ENCODE peak calls at places on chromosome 16, in five cellular contexts. L is IMR-90, A is A549, S is uterus, E is sigmoid colon. U is an unnamed sample. For H3K4me1, the result is how much of the 10 kb centered on the place peaks cover.

GRCh38 chr16:6682142-6682811 is 650.4 kb upstream of the RBFOX1 start:
- DNase-seq in L (no peak), A (peak), S (no peak), E (no peak), U (no peak)

GRCh38 chr16:83214671-83215070 is 587.9 kb downstream of the CDH13 start:
- DNase-seq in L (peak), A (no peak), S (no peak), E (no peak), U (no peak)

GRCh38 chr16:30636599-30636998 is 14.2 kb upstream of the PRR14 start:
- DNase-seq in L (no peak), A (no peak), S (no peak), E (no peak), U (no peak)

GRCh38 chr16:54284319-54284930 is 2.2 kb downstream of the IRX3 start:
- DNase-seq in L (no peak), A (no peak), S (no peak), E (no peak), U (no peak)

GRCh38 chr16:28609631-28610594 is at the start of gene SULT1A1:
- DNase-seq in L (no peak), A (no peak), S (no peak), E (peak), U (peak)

GRCh38 chr16:66576306-66576705 is 3.0 kb upstream of the CMTM2 start:
- DNase-seq in L (no peak), A (no peak), S (no peak), E (no peak), U (peak)

GRCh38 chr16:23694707-23695373 is 16.2 kb downstream of the PLK1 start:
- DNase-seq in L (peak), A (no peak), S (no peak), E (no peak), U (no peak)

GRCh38 chr16:51084074-51084928 is 66.8 kb downstream of the SALL1 start:
- DNase-seq in L (no peak), A (no peak), S (no peak), E (no peak), U (no peak)

GRCh38 chr16:49513040-49513439 is 139.4 kb downstream of the C16orf78 start:
- DNase-seq in L (no peak), A (peak), S (no peak), E (no peak), U (no peak)

GRCh38 chr16:55568151-55568693 is 1.7 kb downstream of the CAPNS2 start:
- DNase-seq in L (no peak), A (no peak), S (no peak), E (no peak), U (no peak)

GRCh38 chr16:20866161-20866772 is 33.9 kb downstream of the DCUN1D3 start:
- DNase-seq in L (peak), A (peak), S (no peak), E (peak), U (no peak)

GRCh38 chr16:55775857-55776256 is 57.0 kb downstream of the CES1 start:
- DNase-seq in L (no peak), A (no peak), S (no peak), E (no peak), U (no peak)

GRCh38 chr16:47132310-47132709 is 11.4 kb downstream of the NETO2 start:
- DNase-seq in L (peak), A (no peak), S (no peak), E (no peak), U (no peak)

GRCh38 chr16:86524029-86524428 is 13.7 kb downstream of the FOXF1 start:
- DNase-seq in L (no peak), A (no peak), S (no peak), E (peak), U (no peak)

GRCh38 chr16:60001523-60001922 is 1267.4 kb upstream of the GOT2 start:
- DNase-seq in L (no peak), A (no peak), S (no peak), E (no peak), U (no peak)

GRCh38 chr16:52383640-52384292 is 163.2 kb downstream of the TOX3 start:
- DNase-seq in L (no peak), A (no peak), S (no peak), E (no peak), U (no peak)

GRCh38 chr16:54175552-54176375 is 110.8 kb downstream of the IRX3 start:
- DNase-seq in L (no peak), A (no peak), S (no peak), E (no peak), U (no peak)

GRCh38 chr16:11828696-11829095 is 22.6 kb downstream of the RSL1D1 start:
- DNase-seq in L (no peak), A (no peak), S (no peak), E (no peak), U (no peak)

GRCh38 chr16:22373662-22374310 is 633 bp downstream of the CDR2 start:
- DNase-seq in L (no peak), A (no peak), S (peak), E (peak), U (peak)

GRCh38 chr16:21263640-21264211 is 14.4 kb downstream of the CRYM start:
- DNase-seq in L (peak), A (peak), S (no peak), E (no peak), U (no peak)

GRCh38 chr16:14113344-14113743 is 42.2 kb downstream of the MRTFB start:
- DNase-seq in L (no peak), A (no peak), S (no peak), E (no peak), U (no peak)

GRCh38 chr16:4936991-4937781 is at the start of gene PPL:
- DNase-seq in L (no peak), A (no peak), S (peak), E (peak), U (peak)

GRCh38 chr16:4847774-4848587 is 700 bp downstream of the UBN1 start:
- DNase-seq in L (peak), A (peak), S (peak), E (peak), U (peak)

GRCh38 chr16:10594312-10594950 is 14.0 kb upstream of the EMP2 start:
- DNase-seq in L (no peak), A (no peak), S (no peak), E (no peak), U (no peak)
- TF ChIP-seq POLR2A in L (no peak), A (no peak), S (no peak), E (no peak), U (no peak)

GRCh38 chr16:84614914-84615813 is 2.7 kb downstream of the COTL1 start:
- DNase-seq in L (no peak), A (no peak), S (no peak), E (no peak), U (no peak)

GRCh38 chr16:84617068-84617630 is 729 bp downstream of the COTL1 start:
- DNase-seq in L (no peak), A (no peak), S (peak), E (peak), U (no peak)

GRCh38 chr16:84617631-84618427 is at the start of gene COTL1:
- DNase-seq in L (peak), A (peak), S (peak), E (peak), U (peak)

GRCh38 chr16:84618428-84619102 is 687 bp upstream of the COTL1 start:
- DNase-seq in L (peak), A (peak), S (peak), E (no peak), U (no peak)

GRCh38 chr16:84616515-84616914 is 1.4 kb downstream of the COTL1 start:
- DNase-seq in L (no peak), A (no peak), S (no peak), E (no peak), U (no peak)
- H3K4me1 ChIP-seq in L (under half), A (under half), S (under half), E (half or more), U (under half)

GRCh38 chr16:81073560-81074330 is 3.3 kb downstream of the C16orf46 start:
- DNase-seq in L (no peak), A (no peak), S (no peak), E (no peak), U (no peak)
- TF ChIP-seq POLR2A in L (no peak), A (no peak), S (no peak), E (no peak), U (no peak)

DNA sequence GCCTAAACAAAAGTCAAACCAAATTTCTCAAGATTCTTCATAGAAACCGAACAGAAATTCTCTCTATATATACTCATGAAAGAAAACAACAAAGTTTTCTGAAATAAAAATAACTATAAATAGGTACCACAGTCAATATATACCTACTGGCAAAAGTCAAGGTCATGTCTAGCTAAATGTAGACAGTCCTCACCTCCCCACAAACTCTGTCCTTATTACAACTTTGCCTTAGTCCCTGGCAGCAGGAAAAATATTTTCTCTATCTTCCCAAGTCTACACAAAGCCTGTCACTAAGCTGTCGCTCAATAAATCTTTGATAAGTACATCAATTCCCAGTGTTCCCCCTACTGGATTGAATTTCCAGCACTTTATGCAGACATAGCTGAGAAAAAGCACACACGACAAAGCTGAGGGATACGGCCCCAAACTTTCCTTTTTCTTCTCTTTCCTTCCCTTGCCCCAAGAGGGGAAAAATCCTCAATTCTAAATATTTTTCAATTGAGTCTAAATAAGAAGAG is 2.7 kb downstream of the CFAP20 start:
- DNase-seq in L (no peak), A (no peak), S (no peak), E (no peak), U (no peak)
- H3K4me1 ChIP-seq in L (under half), A (under half), S (under half), E (half or more), U (under half)

DNA sequence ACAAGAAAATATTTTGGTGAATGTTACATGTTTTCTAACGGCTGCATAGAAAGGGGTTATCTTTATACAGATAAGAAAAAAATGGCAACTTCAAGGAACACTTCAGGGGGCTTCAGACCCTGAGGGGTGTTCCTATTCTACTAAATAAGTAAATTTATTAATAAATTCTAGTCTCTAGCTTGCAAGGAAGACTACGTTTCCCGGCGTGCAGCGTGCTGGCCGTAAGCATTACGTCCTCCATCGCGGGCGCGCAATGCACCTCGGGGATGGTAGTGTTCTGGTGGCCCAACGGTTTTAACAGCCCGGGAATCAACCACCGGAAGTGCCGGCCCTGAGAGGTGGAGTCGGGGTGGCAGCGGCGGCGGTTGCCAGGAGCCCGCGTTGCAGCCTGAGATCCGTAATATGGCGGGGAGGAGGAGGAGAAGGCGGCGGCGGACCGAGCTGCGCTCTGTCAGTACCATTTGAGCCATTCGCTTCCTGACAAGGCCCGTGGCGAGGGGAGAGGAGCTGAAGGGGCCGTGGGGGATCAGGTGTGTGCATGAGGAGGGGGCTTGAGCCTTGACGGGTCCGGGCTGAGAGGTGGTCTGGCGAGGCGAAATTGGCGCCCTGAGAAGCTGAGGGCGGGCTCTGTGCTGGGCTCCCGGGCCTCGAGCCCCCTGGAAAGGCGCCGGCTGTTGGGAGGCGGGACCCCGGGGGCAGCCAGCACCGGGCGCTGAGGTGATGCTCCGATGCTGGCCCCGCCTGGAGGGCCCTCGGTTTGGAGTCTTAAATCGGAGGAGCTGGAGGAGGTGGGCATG is at the start of gene CCP110:
- DNase-seq in L (peak), A (peak), S (peak), E (peak), U (peak)
- TF ChIP-seq POLR2A in L (peak), A (peak), S (peak), E (peak), U (no peak)

GRCh38 chr16:87877942-87878507 is 8.7 kb upstream of the SLC7A5 start:
- DNase-seq in L (no peak), A (no peak), S (no peak), E (no peak), U (no peak)

GRCh38 chr16:87880117-87880696 is 10.9 kb upstream of the SLC7A5 start:
- DNase-seq in L (no peak), A (no peak), S (no peak), E (no peak), U (no peak)

GRCh38 chr16:87878704-87879103 is 9.4 kb upstream of the SLC7A5 start:
- DNase-seq in L (no peak), A (no peak), S (no peak), E (no peak), U (no peak)

GRCh38 chr16:87874639-87875472 is 5.5 kb upstream of the SLC7A5 start:
- DNase-seq in L (no peak), A (no peak), S (no peak), E (no peak), U (no peak)
- H3K4me1 ChIP-seq in L (under half), A (under half), S (under half), E (under half), U (under half)

DNA sequence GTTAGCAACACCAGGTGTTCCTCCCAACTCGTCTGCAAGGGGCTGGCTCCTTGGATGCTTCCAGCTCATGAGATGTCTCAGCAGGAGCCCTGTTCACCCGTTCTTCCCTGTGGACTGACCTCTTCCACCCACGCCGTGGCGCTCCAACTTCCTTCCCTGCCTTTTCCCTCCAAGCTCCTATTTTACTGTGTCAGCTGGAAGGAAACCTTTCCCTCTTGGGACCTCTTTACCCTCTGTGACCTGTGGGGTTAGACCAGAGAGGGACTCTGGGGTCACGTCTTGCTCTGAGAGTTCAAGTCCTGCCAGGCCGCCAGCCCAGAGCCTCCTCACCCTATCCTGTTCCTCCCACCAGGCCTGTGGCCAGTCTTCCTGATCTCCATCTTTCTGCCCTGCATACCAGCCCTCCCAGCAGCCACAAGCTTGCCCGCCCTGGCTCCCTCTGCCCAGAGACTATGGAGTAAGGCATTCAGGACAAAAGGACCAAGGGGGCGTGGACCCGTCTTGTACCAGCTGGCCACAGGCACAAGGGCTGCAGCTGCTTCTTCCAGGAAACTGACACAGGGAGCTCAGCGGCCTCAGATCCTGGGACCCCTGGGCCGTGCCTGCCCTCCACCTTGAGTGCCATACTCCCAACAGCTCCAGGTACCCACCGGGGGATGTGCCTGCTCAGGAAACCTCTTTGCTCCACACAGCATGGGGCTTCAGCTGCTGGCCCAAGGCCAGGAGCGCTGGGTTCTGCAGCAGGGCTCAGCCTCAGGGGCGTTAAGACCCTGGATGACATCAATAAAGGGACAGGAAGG is 3.0 kb downstream of the PAQR4 start:
- DNase-seq in L (no peak), A (no peak), S (no peak), E (no peak), U (no peak)
- TF ChIP-seq POLR2A in L (no peak), A (no peak), S (no peak), E (no peak), U (no peak)

DNA sequence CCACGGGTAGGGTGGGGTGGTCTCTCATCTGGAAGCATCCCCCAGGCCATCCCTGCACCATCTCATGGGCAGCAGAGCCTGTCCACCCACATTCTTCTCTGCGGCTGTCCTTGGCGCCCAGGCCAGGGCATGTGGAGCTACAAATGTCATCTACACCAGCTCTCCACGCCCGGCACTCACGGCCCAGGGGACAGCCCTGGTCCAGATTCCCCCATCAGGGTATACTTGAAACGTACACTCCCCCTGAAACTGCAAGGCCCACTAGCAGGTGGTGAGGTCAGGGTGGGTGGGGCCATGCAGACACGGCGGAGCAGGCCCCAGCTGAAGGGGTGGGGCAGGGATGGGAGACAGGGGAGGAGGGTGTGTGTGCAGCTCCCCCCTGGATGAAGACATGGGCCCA is 3.2 kb upstream of the SOX8 start:
- DNase-seq in L (no peak), A (no peak), S (no peak), E (no peak), U (no peak)
- H3K4me1 ChIP-seq in L (under half), A (under half), S (under half), E (under half), U (under half)

DNA sequence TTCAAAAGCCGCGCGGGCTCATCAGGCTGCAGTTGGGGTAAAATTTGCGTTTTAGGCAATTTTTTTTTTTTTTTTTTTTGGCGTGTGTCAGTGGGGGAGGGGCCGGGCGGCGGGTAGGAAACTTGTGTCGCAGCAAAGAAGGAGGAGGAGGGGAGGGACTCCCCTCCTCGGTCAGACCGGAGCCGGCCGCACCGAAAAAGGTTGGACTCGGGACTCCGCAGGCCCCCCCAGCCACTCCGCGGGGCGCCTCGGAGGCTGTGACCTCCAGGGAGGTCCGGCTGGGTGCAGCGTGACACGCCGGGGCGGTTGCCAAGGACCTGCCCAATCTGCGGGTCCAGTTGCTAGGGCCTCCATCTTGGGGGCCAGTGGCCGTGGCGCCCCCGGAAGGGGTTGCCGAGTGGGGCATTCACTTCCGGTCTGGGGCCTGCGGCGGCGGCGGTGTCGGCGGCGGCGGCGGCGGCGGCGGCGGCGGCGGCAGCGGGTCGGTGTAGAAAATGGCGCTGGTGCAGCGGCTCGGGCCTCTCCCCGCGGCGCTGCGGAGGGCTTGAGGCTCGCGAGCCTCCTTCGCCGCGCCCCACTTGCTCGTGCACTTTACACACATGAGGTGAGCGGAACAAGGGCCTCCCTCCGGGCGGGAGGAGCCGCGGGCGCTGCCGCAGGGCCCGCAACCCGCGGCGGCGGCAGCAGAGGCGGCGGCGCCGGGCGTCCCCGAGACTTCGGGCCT is at the start of gene TNRC6A:
- DNase-seq in L (peak), A (peak), S (peak), E (peak), U (peak)
- TF ChIP-seq POLR2A in L (peak), A (peak), S (peak), E (peak), U (peak)